ENCODE peak calls at places on chromosomes 2 and 18, in six cellular contexts. One of them, this sample, is unnamed.

GRCh38 chr2:164495491-164496223 is 125.6 kb downstream of the GRB14 start:
- DNase-seq in AG04450: no peak
- DNase-seq in sigmoid colon: no peak
- DNase-seq in upper lobe of right lung: no peak
- DNase-seq in A549: peak
- DNase-seq in PC-3: peak
- DNase-seq in this sample: peak

GRCh38 chr2:101630224-101630949 is 67.1 kb upstream of the MAP4K4 start:
- DNase-seq in AG04450: no peak
- DNase-seq in sigmoid colon: no peak
- DNase-seq in upper lobe of right lung: peak
- DNase-seq in A549: no peak
- DNase-seq in PC-3: peak
- DNase-seq in this sample: no peak

GRCh38 chr2:175441361-175441760 is 259.9 kb upstream of the ATP5MC3 start:
- DNase-seq in AG04450: no peak
- DNase-seq in sigmoid colon: no peak
- DNase-seq in upper lobe of right lung: no peak
- DNase-seq in A549: no peak
- DNase-seq in PC-3: no peak
- DNase-seq in this sample: no peak

GRCh38 chr2:195683174-195683573 is 26.1 kb downstream of the SLC39A10 start:
- DNase-seq in AG04450: no peak
- DNase-seq in sigmoid colon: no peak
- DNase-seq in upper lobe of right lung: no peak
- DNase-seq in A549: no peak
- DNase-seq in PC-3: peak
- DNase-seq in this sample: peak

GRCh38 chr2:58107803-58108710 is 61.5 kb downstream of the VRK2 start:
- DNase-seq in AG04450: peak
- DNase-seq in sigmoid colon: no peak
- DNase-seq in upper lobe of right lung: no peak
- DNase-seq in A549: peak
- DNase-seq in PC-3: peak
- DNase-seq in this sample: peak

GRCh38 chr2:20093263-20094141 is 42.1 kb upstream of the LAPTM4A start:
- DNase-seq in AG04450: peak
- DNase-seq in sigmoid colon: peak
- DNase-seq in upper lobe of right lung: no peak
- DNase-seq in A549: peak
- DNase-seq in PC-3: peak
- DNase-seq in this sample: peak

GRCh38 chr2:192128655-192129054 is 66.1 kb downstream of the TMEFF2 start:
- DNase-seq in AG04450: no peak
- DNase-seq in sigmoid colon: no peak
- DNase-seq in upper lobe of right lung: no peak
- DNase-seq in A549: no peak
- DNase-seq in PC-3: no peak
- DNase-seq in this sample: peak

GRCh38 chr18:31146809-31147208 is 15.8 kb downstream of the DSC1 start:
- DNase-seq in AG04450: no peak
- DNase-seq in sigmoid colon: no peak
- DNase-seq in upper lobe of right lung: no peak
- DNase-seq in A549: no peak
- DNase-seq in PC-3: no peak
- DNase-seq in this sample: no peak

GRCh38 chr2:191933307-191934105 is 86.6 kb upstream of the CAVIN2 start:
- DNase-seq in AG04450: peak
- DNase-seq in sigmoid colon: no peak
- DNase-seq in upper lobe of right lung: no peak
- DNase-seq in A549: no peak
- DNase-seq in PC-3: no peak
- DNase-seq in this sample: no peak

GRCh38 chr2:45938649-45939511 is 287.4 kb downstream of the PRKCE start:
- DNase-seq in AG04450: peak
- DNase-seq in sigmoid colon: peak
- DNase-seq in upper lobe of right lung: peak
- DNase-seq in A549: peak
- DNase-seq in PC-3: peak
- DNase-seq in this sample: peak

GRCh38 chr18:76493213-76494107 is 1.6 kb downstream of the ZNF516 start:
- DNase-seq in AG04450: no peak
- DNase-seq in sigmoid colon: no peak
- DNase-seq in upper lobe of right lung: no peak
- DNase-seq in A549: peak
- DNase-seq in PC-3: no peak
- DNase-seq in this sample: peak

GRCh38 chr2:189147361-189147760 is 32.2 kb downstream of the COL5A2 start:
- DNase-seq in AG04450: no peak
- DNase-seq in sigmoid colon: no peak
- DNase-seq in upper lobe of right lung: no peak
- DNase-seq in A549: no peak
- DNase-seq in PC-3: no peak
- DNase-seq in this sample: no peak

GRCh38 chr2:55887906-55888625 is 35.5 kb downstream of the EFEMP1 start:
- DNase-seq in AG04450: peak
- DNase-seq in sigmoid colon: no peak
- DNase-seq in upper lobe of right lung: no peak
- DNase-seq in A549: peak
- DNase-seq in PC-3: peak
- DNase-seq in this sample: peak

GRCh38 chr18:46559296-46559695 is 97.7 kb downstream of the LOXHD1 start:
- DNase-seq in AG04450: no peak
- DNase-seq in sigmoid colon: no peak
- DNase-seq in upper lobe of right lung: no peak
- DNase-seq in A549: no peak
- DNase-seq in PC-3: no peak
- DNase-seq in this sample: no peak

GRCh38 chr2:3301001-3301400 is 76.6 kb downstream of the EIPR1 start:
- DNase-seq in AG04450: no peak
- DNase-seq in sigmoid colon: peak
- DNase-seq in upper lobe of right lung: no peak
- DNase-seq in A549: no peak
- DNase-seq in PC-3: no peak
- DNase-seq in this sample: peak

GRCh38 chr2:233011268-233012190 is 1.5 kb downstream of the NGEF start:
- DNase-seq in AG04450: no peak
- DNase-seq in sigmoid colon: no peak
- DNase-seq in upper lobe of right lung: peak
- DNase-seq in A549: no peak
- DNase-seq in PC-3: no peak
- DNase-seq in this sample: no peak

GRCh38 chr2:204842731-204843490 is 297.6 kb downstream of the PARD3B start:
- DNase-seq in AG04450: peak
- DNase-seq in sigmoid colon: peak
- DNase-seq in upper lobe of right lung: no peak
- DNase-seq in A549: peak
- DNase-seq in PC-3: peak
- DNase-seq in this sample: peak

GRCh38 chr18:44520981-44521672 is 159.6 kb upstream of the SETBP1 start:
- DNase-seq in AG04450: no peak
- DNase-seq in sigmoid colon: no peak
- DNase-seq in upper lobe of right lung: no peak
- DNase-seq in A549: no peak
- DNase-seq in PC-3: peak
- DNase-seq in this sample: peak

GRCh38 chr2:19545507-19545906 is 187.1 kb upstream of the OSR1 start:
- DNase-seq in AG04450: no peak
- DNase-seq in sigmoid colon: no peak
- DNase-seq in upper lobe of right lung: no peak
- DNase-seq in A549: no peak
- DNase-seq in PC-3: no peak
- DNase-seq in this sample: no peak

GRCh38 chr2:122166820-122167219 is 411.4 kb downstream of the TSN start:
- DNase-seq in AG04450: no peak
- DNase-seq in sigmoid colon: no peak
- DNase-seq in upper lobe of right lung: no peak
- DNase-seq in A549: no peak
- DNase-seq in PC-3: no peak
- DNase-seq in this sample: no peak

GRCh38 chr2:236861196-236861875 is 224.4 kb upstream of the COPS8 start:
- DNase-seq in AG04450: no peak
- DNase-seq in sigmoid colon: peak
- DNase-seq in upper lobe of right lung: no peak
- DNase-seq in A549: no peak
- DNase-seq in PC-3: no peak
- DNase-seq in this sample: no peak

GRCh38 chr2:174778479-174778962 is 14.2 kb upstream of the CHRNA1 start:
- DNase-seq in AG04450: peak
- DNase-seq in sigmoid colon: no peak
- DNase-seq in upper lobe of right lung: peak
- DNase-seq in A549: no peak
- DNase-seq in PC-3: peak
- DNase-seq in this sample: peak

GRCh38 chr18:78937166-78937565 is 42.5 kb upstream of the SALL3 start:
- DNase-seq in AG04450: no peak
- DNase-seq in sigmoid colon: no peak
- DNase-seq in upper lobe of right lung: no peak
- DNase-seq in A549: no peak
- DNase-seq in PC-3: no peak
- DNase-seq in this sample: no peak

GRCh38 chr2:146982393-146982846 is 862.4 kb upstream of the ACVR2A start:
- DNase-seq in AG04450: peak
- DNase-seq in sigmoid colon: peak
- DNase-seq in upper lobe of right lung: no peak
- DNase-seq in A549: no peak
- DNase-seq in PC-3: no peak
- DNase-seq in this sample: peak

GRCh38 chr2:15047184-15047583 is 414.7 kb downstream of the LRATD1 start:
- DNase-seq in AG04450: no peak
- DNase-seq in sigmoid colon: no peak
- DNase-seq in upper lobe of right lung: no peak
- DNase-seq in A549: no peak
- DNase-seq in PC-3: no peak
- DNase-seq in this sample: no peak

GRCh38 chr2:43083278-43083677 is 143.1 kb downstream of the ZFP36L2 start:
- DNase-seq in AG04450: no peak
- DNase-seq in sigmoid colon: peak
- DNase-seq in upper lobe of right lung: no peak
- DNase-seq in A549: no peak
- DNase-seq in PC-3: no peak
- DNase-seq in this sample: peak

GRCh38 chr2:241844066-241844728 is 14.5 kb downstream of the PDCD1 start:
- DNase-seq in AG04450: no peak
- DNase-seq in sigmoid colon: peak
- DNase-seq in upper lobe of right lung: peak
- DNase-seq in A549: peak
- DNase-seq in PC-3: peak
- DNase-seq in this sample: peak

DNA sequence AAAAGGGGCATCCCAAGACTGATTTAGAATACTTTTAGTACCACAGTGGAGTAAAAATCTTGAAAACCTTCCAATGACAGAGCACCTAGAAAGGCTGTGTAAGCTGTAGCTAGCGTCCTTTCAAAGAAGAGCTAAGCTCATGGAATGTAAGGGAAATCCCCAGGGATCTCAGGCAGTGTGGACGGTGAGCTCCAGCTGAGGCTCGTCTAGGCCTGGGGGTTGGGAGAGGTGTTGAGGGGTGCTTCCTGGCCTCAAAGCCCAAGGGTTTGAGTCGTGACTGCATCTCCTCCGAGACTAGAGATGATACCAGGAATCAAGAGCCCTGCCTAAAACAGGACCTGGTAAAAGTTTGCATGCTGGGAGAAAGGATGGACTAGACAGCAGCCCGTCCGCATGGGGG is 7.6 kb downstream of the CTIF start:
- DNase-seq in AG04450: no peak
- DNase-seq in sigmoid colon: no peak
- DNase-seq in upper lobe of right lung: peak
- DNase-seq in A549: no peak
- DNase-seq in PC-3: no peak
- DNase-seq in this sample: peak
- H3K4me3 ChIP-seq in AG04450: no peak
- H3K4me3 ChIP-seq in sigmoid colon: no peak
- H3K4me3 ChIP-seq in upper lobe of right lung: no peak
- H3K4me3 ChIP-seq in A549: no peak
- H3K4me3 ChIP-seq in PC-3: no peak
- H3K4me3 ChIP-seq in this sample: no peak

GRCh38 chr2:239201884-239202283 is 198.9 kb downstream of the HDAC4 start:
- DNase-seq in AG04450: no peak
- DNase-seq in sigmoid colon: peak
- DNase-seq in upper lobe of right lung: peak
- DNase-seq in A549: no peak
- DNase-seq in PC-3: no peak
- DNase-seq in this sample: no peak
- TF ChIP-seq CTCF in AG04450: no peak
- TF ChIP-seq CTCF in sigmoid colon: no peak
- TF ChIP-seq CTCF in upper lobe of right lung: no peak
- TF ChIP-seq CTCF in A549: no peak
- TF ChIP-seq CTCF in PC-3: no peak
- TF ChIP-seq CTCF in this sample: no peak

DNA sequence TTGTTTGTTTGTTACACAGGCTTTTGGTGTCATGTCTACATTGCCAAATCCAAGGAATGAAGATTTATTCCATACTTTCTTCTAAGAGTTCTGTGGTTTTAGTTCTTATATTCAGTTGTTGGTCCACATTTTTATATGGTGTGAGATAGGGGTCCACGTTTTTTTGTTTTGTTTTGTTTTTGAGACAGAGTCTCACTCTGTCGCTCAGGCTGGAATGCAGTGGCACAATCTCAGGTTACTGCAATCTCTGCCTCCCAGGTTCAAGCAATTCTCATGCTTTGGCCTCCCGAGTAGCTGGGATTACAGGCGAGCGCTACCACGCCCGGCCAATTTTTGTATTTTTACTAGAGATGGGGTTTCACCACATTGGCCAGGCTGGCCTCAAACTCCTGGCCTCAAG is 8.2 kb downstream of the RALBP1 start:
- DNase-seq in AG04450: no peak
- DNase-seq in sigmoid colon: no peak
- DNase-seq in upper lobe of right lung: no peak
- DNase-seq in A549: no peak
- DNase-seq in PC-3: no peak
- DNase-seq in this sample: no peak
- H3K4me3 ChIP-seq in AG04450: no peak
- H3K4me3 ChIP-seq in sigmoid colon: no peak
- H3K4me3 ChIP-seq in upper lobe of right lung: no peak
- H3K4me3 ChIP-seq in A549: no peak
- H3K4me3 ChIP-seq in PC-3: no peak
- H3K4me3 ChIP-seq in this sample: no peak

DNA sequence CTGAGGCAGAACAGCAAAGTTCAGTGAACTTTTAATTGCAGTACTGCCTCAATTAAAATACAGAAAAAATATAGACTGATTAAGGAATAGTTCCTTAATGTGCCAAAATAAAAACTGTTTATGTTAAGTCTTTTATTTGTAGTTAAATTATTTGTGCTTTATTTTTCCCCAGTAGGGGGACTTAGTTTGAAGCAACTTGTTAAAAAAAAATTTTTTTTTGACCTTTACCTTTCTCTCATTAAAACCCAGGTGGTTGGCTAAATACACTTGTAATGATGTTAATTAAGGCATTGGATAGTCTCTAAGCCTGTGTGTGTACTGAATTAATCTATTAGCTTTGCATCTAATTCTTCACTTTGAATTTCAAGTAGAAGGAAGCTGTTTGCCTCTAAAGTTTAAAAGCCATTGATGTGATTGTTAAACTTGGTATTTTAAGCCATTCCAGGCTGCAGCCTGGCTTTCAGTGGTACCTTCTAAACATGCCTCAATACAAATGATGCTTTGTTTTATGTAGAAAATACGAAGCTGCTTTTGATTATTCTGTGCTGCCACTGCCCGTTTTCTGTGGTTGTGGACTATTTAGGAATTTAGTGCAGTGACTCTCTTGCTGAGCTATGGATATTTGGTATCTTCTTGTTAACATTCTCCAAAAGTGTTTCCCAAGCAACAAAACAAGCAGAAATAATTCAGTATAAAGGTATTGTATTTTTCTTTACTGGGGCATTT is 102.9 kb downstream of the TANC1 start:
- DNase-seq in AG04450: no peak
- DNase-seq in sigmoid colon: no peak
- DNase-seq in upper lobe of right lung: no peak
- DNase-seq in A549: no peak
- DNase-seq in PC-3: no peak
- DNase-seq in this sample: peak
- TF ChIP-seq CTCF in AG04450: peak
- TF ChIP-seq CTCF in sigmoid colon: no peak
- TF ChIP-seq CTCF in upper lobe of right lung: no peak
- TF ChIP-seq CTCF in A549: no peak
- TF ChIP-seq CTCF in PC-3: no peak
- TF ChIP-seq CTCF in this sample: no peak

This sample was measured in fibroblast of the aortic adventitia.